ENCODE peak calls at places on chromosomes 11 and 22, in eight cellular contexts. E, X, V, Y, U, C, Z and P are unnamed samples. For H3K36me3, the result is how much of the 10 kb centered on the place peaks cover.

GRCh38 chr11:6414874-6415328 is 4.0 kb downstream of the APBB1 start:
- DNase-seq in E (no peak), X (no peak), Y (no peak), Z (no peak), C (no peak), V (no peak), U (no peak), P (no peak)

GRCh38 chr11:2518983-2519340 is 74.2 kb downstream of the KCNQ1 start:
- DNase-seq in E (no peak), C (no peak), X (no peak), U (peak), V (no peak), Y (no peak), Z (no peak), P (no peak)

GRCh38 chr11:128157423-128158298 is 429.7 kb downstream of the ETS1 start:
- DNase-seq in C (peak), Z (peak), Y (peak), V (peak), U (no peak), X (peak), E (peak), P (no peak)

GRCh38 chr22:24389680-24390079 is 37.7 kb upstream of the ADORA2A start:
- DNase-seq in X (no peak), U (no peak), C (no peak), V (no peak), Z (no peak), Y (no peak), E (no peak), P (no peak)

GRCh38 chr11:111665779-111666178 is 63.5 kb downstream of the SIK2 start:
- DNase-seq in V (peak), E (no peak), C (peak), Z (no peak), U (no peak), Y (no peak), X (peak), P (peak)

GRCh38 chr11:2569731-2570210 is 125.0 kb downstream of the KCNQ1 start:
- DNase-seq in V (no peak), C (no peak), U (peak), E (no peak), Y (no peak), X (no peak), Z (no peak), P (no peak)

GRCh38 chr11:78657441-78657840 is 82.8 kb upstream of the NARS2 start:
- DNase-seq in E (no peak), U (no peak), C (no peak), Z (no peak), Y (no peak), X (no peak), V (no peak), P (no peak)

GRCh38 chr11:13681470-13681869 is 13.0 kb downstream of the FAR1 start:
- DNase-seq in Y (no peak), U (no peak), V (no peak), E (no peak), C (no peak), Z (no peak), X (no peak), P (no peak)

GRCh38 chr11:15805726-15806125 is 550.6 kb downstream of the SOX6 start:
- DNase-seq in Y (no peak), U (no peak), Z (no peak), C (no peak), V (no peak), E (no peak), X (no peak), P (no peak)

GRCh38 chr22:37823134-37823985 is at the start of gene GALR3:
- DNase-seq in Z (no peak), Y (no peak), V (no peak), U (no peak), X (no peak), E (no peak), C (no peak), P (no peak)

GRCh38 chr22:39839917-39840510 is 53.5 kb downstream of the ENTHD1 start:
- DNase-seq in X (no peak), E (peak), U (no peak), C (no peak), V (no peak), Z (no peak), Y (peak), P (no peak)

GRCh38 chr11:85182437-85183109 is 444.6 kb downstream of the DLG2 start:
- DNase-seq in U (no peak), V (peak), C (no peak), Z (no peak), Y (no peak), E (no peak), X (peak), P (peak)

GRCh38 chr22:50183141-50183971 is 2.4 kb upstream of the TRABD start:
- DNase-seq in C (no peak), Y (no peak), E (no peak), U (no peak), X (no peak), V (no peak), Z (no peak), P (no peak)

GRCh38 chr11:67353317-67354313 is at the start of gene POLD4:
- DNase-seq in X (peak), E (peak), Y (peak), V (peak), C (peak), U (peak), Z (peak), P (no peak)

GRCh38 chr11:123454060-123454651 is 24.1 kb downstream of the GRAMD1B start:
- DNase-seq in X (peak), Y (peak), Z (peak), U (peak), C (peak), V (peak), E (peak), P (no peak)

GRCh38 chr11:92765965-92766371 is 203.5 kb upstream of the MTNR1B start:
- DNase-seq in V (peak), E (no peak), C (peak), Z (no peak), U (peak), Y (no peak), X (peak), P (peak)

GRCh38 chr11:89491141-89491690 is at the start of gene NOX4:
- DNase-seq in Y (no peak), X (peak), C (peak), U (peak), Z (no peak), E (no peak), V (peak), P (no peak)

GRCh38 chr22:32733900-32734299 is 67.6 kb upstream of the TIMP3 start:
- DNase-seq in E (no peak), C (no peak), X (no peak), V (no peak), U (no peak), Y (no peak), Z (no peak), P (no peak)

GRCh38 chr22:49880281-49880680 is 26.6 kb downstream of the ZBED4 start:
- DNase-seq in U (no peak), Z (no peak), E (no peak), C (no peak), X (no peak), Y (no peak), V (peak), P (no peak)

GRCh38 chr22:31736458-31736857 is 13.5 kb downstream of the PRR14L start:
- DNase-seq in C (no peak), E (no peak), Z (no peak), Y (no peak), X (no peak), U (no peak), V (no peak), P (no peak)

GRCh38 chr22:44582016-44582415 is 84.0 kb upstream of the RTL6 start:
- DNase-seq in E (no peak), Z (no peak), C (no peak), Y (no peak), U (no peak), V (no peak), X (no peak), P (no peak)

GRCh38 chr11:117380676-117381075 is 53.0 kb downstream of the CEP164 start:
- DNase-seq in Z (no peak), E (no peak), Y (no peak), X (no peak), C (no peak), U (no peak), V (no peak), P (no peak)

GRCh38 chr11:44789466-44789865 is 62.7 kb downstream of the TSPAN18 start:
- DNase-seq in Z (no peak), E (no peak), U (no peak), Y (no peak), C (peak), V (no peak), X (no peak), P (no peak)

GRCh38 chr11:15114501-15115475 is at the start of gene INSC:
- DNase-seq in C (peak), U (no peak), Z (no peak), V (peak), E (no peak), X (peak), Y (no peak), P (no peak)

GRCh38 chr22:39594411-39594810 is 23.9 kb downstream of the CACNA1I start:
- DNase-seq in E (no peak), C (no peak), X (no peak), Z (no peak), Y (no peak), V (peak), U (no peak), P (no peak)

GRCh38 chr22:17842386-17842785 is 68.1 kb upstream of the BID start:
- DNase-seq in U (peak), V (no peak), Y (peak), C (peak), E (peak), X (no peak), Z (no peak), P (no peak)

GRCh38 chr11:96015911-96016565 is 92.1 kb upstream of the MTMR2 start:
- DNase-seq in E (peak), V (peak), Y (peak), U (no peak), C (no peak), Z (no peak), X (no peak), P (no peak)

GRCh38 chr11:45145421-45146071 is 893 bp upstream of the PRDM11 start:
- DNase-seq in U (peak), C (peak), V (peak), Y (peak), X (peak), Z (no peak), E (no peak), P (peak)

GRCh38 chr11:126140932-126141291 is 70.5 kb downstream of the RPUSD4 start:
- DNase-seq in E (no peak), Y (no peak), V (no peak), X (peak), Z (no peak), U (peak), C (peak), P (no peak)

GRCh38 chr11:10908215-10908990 is 50.5 kb upstream of the ZBED5 start:
- DNase-seq in X (peak), V (peak), E (no peak), C (peak), Y (no peak), Z (peak), U (no peak), P (no peak)

GRCh38 chr11:9922806-9923205 is 258.9 kb downstream of the SWAP70 start:
- DNase-seq in V (peak), C (peak), U (no peak), Y (no peak), X (no peak), Z (no peak), E (no peak), P (peak)

GRCh38 chr11:2891291-2891690 is 5.7 kb upstream of the CDKN1C start:
- DNase-seq in Y (no peak), C (no peak), U (no peak), V (peak), X (no peak), Z (no peak), E (no peak), P (no peak)

GRCh38 chr11:70948855-70949551 is 303.4 kb downstream of the SHANK2 start:
- DNase-seq in X (no peak), U (no peak), V (no peak), C (no peak), Z (no peak), Y (no peak), E (no peak), P (no peak)

GRCh38 chr22:25143161-25144076 is 56.2 kb upstream of the CRYBB3 start:
- DNase-seq in C (no peak), Y (no peak), U (no peak), E (no peak), Z (no peak), V (no peak), X (no peak), P (no peak)

GRCh38 chr11:126359431-126360048 is 4.1 kb downstream of the ST3GAL4 start:
- DNase-seq in Y (no peak), Z (no peak), U (peak), V (no peak), X (peak), C (peak), E (no peak), P (no peak)

GRCh38 chr11:8873966-8874365 is 37.0 kb upstream of the AKIP1 start:
- DNase-seq in U (no peak), Z (no peak), E (no peak), X (no peak), C (peak), V (no peak), Y (no peak), P (no peak)
- H3K27ac ChIP-seq in U (peak), Z (no peak), E (no peak), X (no peak), C (no peak), V (no peak), Y (no peak), P (no peak)

GRCh38 chr22:46844606-46845210 is 82.3 kb downstream of the TBC1D22A start:
- DNase-seq in U (no peak), Y (no peak), E (no peak), Z (no peak), X (no peak), V (no peak), C (peak), P (no peak)

GRCh38 chr22:46846154-46846831 is 83.8 kb downstream of the TBC1D22A start:
- DNase-seq in Y (no peak), X (peak), E (no peak), V (no peak), Z (no peak), C (no peak), U (no peak), P (no peak)

GRCh38 chr22:46846832-46847355 is 84.4 kb downstream of the TBC1D22A start:
- DNase-seq in V (no peak), C (no peak), U (no peak), Z (no peak), E (no peak), X (no peak), Y (no peak), P (no peak)

GRCh38 chr22:46843691-46844297 is 81.3 kb downstream of the TBC1D22A start:
- DNase-seq in E (no peak), C (no peak), Y (no peak), V (no peak), U (no peak), Z (no peak), X (peak), P (no peak)

GRCh38 chr22:46845281-46846153 is 83.1 kb downstream of the TBC1D22A start:
- DNase-seq in X (peak), V (no peak), Z (no peak), C (peak), Y (no peak), U (no peak), E (no peak), P (no peak)
- H3K4me3 ChIP-seq in X (no peak), V (no peak), Z (no peak), C (no peak), Y (no peak), U (peak), E (no peak), P (no peak)

GRCh38 chr22:30023099-30023498 is 57.2 kb upstream of the HORMAD2 start:
- DNase-seq in Y (no peak), Z (no peak), V (no peak), U (no peak), E (no peak), C (no peak), X (peak), P (no peak)

GRCh38 chr22:30020511-30020910 is 59.8 kb upstream of the HORMAD2 start:
- DNase-seq in V (no peak), Z (no peak), U (no peak), Y (no peak), E (no peak), C (no peak), X (no peak), P (no peak)

GRCh38 chr22:30024231-30024630 is 56.0 kb upstream of the HORMAD2 start:
- DNase-seq in C (no peak), Y (no peak), V (no peak), X (no peak), E (no peak), Z (no peak), U (no peak), P (no peak)

GRCh38 chr22:30021338-30021737 is 58.9 kb upstream of the HORMAD2 start:
- DNase-seq in Z (no peak), U (no peak), X (no peak), C (no peak), V (no peak), E (no peak), Y (no peak), P (no peak)

DNA sequence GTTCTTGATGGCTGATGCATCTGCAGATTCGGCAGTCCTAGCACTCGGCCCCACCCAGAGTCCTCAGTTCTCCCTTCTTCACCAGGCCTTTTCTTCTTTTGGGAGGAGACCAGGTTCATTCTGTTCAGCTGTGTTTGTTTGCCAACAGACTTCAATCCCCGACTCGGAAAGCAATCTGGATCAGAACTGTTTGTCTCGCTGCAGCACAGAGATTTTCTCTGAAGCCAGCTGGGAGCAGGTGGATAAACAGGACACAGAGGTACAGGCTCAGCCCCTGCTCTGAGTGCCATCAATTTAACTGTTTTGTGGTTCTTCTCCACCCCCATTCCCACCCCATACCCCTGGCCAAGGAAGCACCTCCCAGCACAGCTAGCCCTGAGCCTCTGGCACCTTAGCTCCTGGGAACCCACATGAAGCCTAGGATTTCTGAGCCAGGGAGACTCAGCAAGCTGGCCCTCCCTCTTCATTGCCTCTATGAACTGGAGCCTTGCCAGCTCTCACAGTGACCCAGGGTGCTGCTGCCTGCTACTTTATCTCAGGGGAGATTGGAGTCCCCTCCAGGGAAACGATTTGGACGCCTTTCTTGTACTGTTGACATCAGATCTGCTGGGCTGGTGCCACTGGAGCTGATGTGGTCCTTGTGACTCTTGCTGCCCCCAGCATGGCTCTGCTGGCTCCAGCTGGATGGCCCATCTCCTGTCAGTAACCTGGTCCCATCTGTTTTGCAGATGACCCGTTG is 58.2 kb upstream of the HORMAD2 start:
- DNase-seq in V (no peak), E (no peak), C (no peak), X (no peak), Z (no peak), Y (no peak), U (no peak), P (no peak)
- H3K36me3 ChIP-seq in V (under half), E (half or more), C (under half), X (half or more), Z (under half), Y (half or more), U (half or more), P (under half)

GRCh38 chr11:76577199-76577920 is 93.2 kb downstream of the LRRC32 start:
- DNase-seq in Y (no peak), X (peak), Z (peak), V (peak), U (peak), E (no peak), C (peak), P (no peak)
- H3K27ac ChIP-seq in Y (no peak), X (peak), Z (peak), V (no peak), U (peak), E (no peak), C (peak), P (no peak)

GRCh38 chr11:83033367-83033766 is 38.3 kb downstream of the RAB30 start:
- DNase-seq in Y (no peak), X (no peak), V (no peak), C (no peak), E (no peak), U (no peak), Z (no peak), P (no peak)
- H3K4me3 ChIP-seq in Y (no peak), X (no peak), V (no peak), C (no peak), E (no peak), U (peak), Z (no peak), P (no peak)

GRCh38 chr22:47015589-47016178 is 253.2 kb downstream of the TBC1D22A start:
- DNase-seq in U (no peak), Y (no peak), Z (no peak), X (no peak), V (no peak), C (no peak), E (no peak), P (no peak)
- H3K36me3 ChIP-seq in U (under half), Y (under half), Z (under half), X (under half), V (under half), C (under half), E (under half), P (under half)

DNA sequence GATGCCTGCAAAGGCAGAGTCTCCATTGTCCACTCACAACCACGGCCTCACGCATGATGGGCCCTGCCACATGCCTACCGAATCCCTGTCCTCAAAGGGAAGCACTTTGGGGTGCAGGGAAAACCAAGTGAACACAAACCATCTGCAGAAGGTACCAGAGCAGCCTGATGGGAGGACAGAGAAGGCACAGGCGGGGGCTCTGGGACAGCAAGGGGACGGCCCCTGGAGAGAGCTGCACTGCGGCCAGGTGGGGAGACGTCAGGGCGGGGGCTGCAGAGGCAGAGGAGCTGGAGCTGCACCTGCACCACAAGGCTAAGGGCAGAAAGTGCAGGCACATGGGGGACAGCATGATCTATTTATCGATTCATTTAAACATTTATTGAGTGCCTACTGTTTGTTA is 1056.0 kb downstream of the TBC1D22A start:
- DNase-seq in U (no peak), C (no peak), Z (no peak), Y (no peak), E (no peak), V (no peak), X (no peak), P (no peak)
- H3K27ac ChIP-seq in U (no peak), C (no peak), Z (no peak), Y (no peak), E (no peak), V (no peak), X (no peak), P (no peak)

GRCh38 chr11:16925495-16926065 is 88.6 kb downstream of the PLEKHA7 start:
- DNase-seq in Z (peak), U (peak), E (peak), Y (peak), C (peak), X (no peak), V (peak), P (peak)
- H3K4me3 ChIP-seq in Z (peak), U (peak), E (no peak), Y (no peak), C (peak), X (peak), V (peak), P (peak)